ENCODE peak calls at places on chromosome 3, in eight cellular contexts. V is HCT116, F is breast epithelium, T is GM12891, J is sigmoid colon, B is vagina, Y is suprapubic skin, K is transverse colon. G is an unnamed sample.

GRCh38 chr3:48451270-48451669 is 4.7 kb downstream of the ATRIP start:
- DNase-seq in V (no peak), F (no peak), T (no peak), J (no peak), B (no peak), Y (no peak), K (no peak), G (peak)

GRCh38 chr3:114649331-114649730 is 355.5 kb downstream of the TIGIT start:
- DNase-seq in V (peak), F (no peak), T (no peak), J (no peak), B (no peak), Y (no peak), K (no peak), G (no peak)

GRCh38 chr3:188680189-188680588 is 491.6 kb upstream of the TPRG1 start:
- DNase-seq in V (no peak), F (no peak), T (no peak), J (no peak), B (no peak), Y (no peak), K (no peak), G (no peak)

GRCh38 chr3:79015854-79016253 is 751.9 kb downstream of the ROBO1 start:
- DNase-seq in V (no peak), F (no peak), T (no peak), J (no peak), B (no peak), Y (no peak), K (no peak), G (no peak)

GRCh38 chr3:180252683-180253082 is 215.9 kb upstream of the PEX5L start:
- DNase-seq in V (no peak), F (no peak), T (no peak), J (no peak), B (no peak), Y (no peak), K (no peak), G (no peak)

GRCh38 chr3:72390841-72391240 is 457.4 kb downstream of the SHQ1 start:
- DNase-seq in V (no peak), F (no peak), T (no peak), J (no peak), B (no peak), Y (no peak), K (no peak), G (no peak)

GRCh38 chr3:161854232-161854771 is 357.7 kb downstream of the OTOL1 start:
- DNase-seq in V (peak), F (no peak), T (peak), J (no peak), B (no peak), Y (no peak), K (peak), G (no peak)

GRCh38 chr3:112017081-112017480 is 17.5 kb upstream of the TMPRSS7 start:
- DNase-seq in V (no peak), F (no peak), T (no peak), J (no peak), B (no peak), Y (no peak), K (no peak), G (no peak)

GRCh38 chr3:65098400-65098799 is 410.6 kb upstream of the ADAMTS9 start:
- DNase-seq in V (no peak), F (no peak), T (no peak), J (no peak), B (no peak), Y (no peak), K (no peak), G (no peak)

GRCh38 chr3:119781330-119782198 is at the start of gene NR1I2:
- DNase-seq in V (no peak), F (no peak), T (no peak), J (no peak), B (no peak), Y (no peak), K (peak), G (no peak)

GRCh38 chr3:53591646-53592045 is 97.2 kb downstream of the CACNA1D start:
- DNase-seq in V (no peak), F (no peak), T (no peak), J (no peak), B (peak), Y (no peak), K (no peak), G (no peak)
- TF ChIP-seq POLR2AphosphoS5 in V (no peak), F (no peak), T (no peak), J (no peak), B (no peak), Y (no peak), K (no peak), G (no peak)

GRCh38 chr3:169966086-169966950 is at the start of gene SEC62:
- DNase-seq in V (peak), F (peak), T (peak), J (peak), B (no peak), Y (peak), K (peak), G (peak)
- TF ChIP-seq POLR2A in V (peak), F (peak), T (no peak), J (peak), B (peak), Y (peak), K (peak), G (peak)

DNA sequence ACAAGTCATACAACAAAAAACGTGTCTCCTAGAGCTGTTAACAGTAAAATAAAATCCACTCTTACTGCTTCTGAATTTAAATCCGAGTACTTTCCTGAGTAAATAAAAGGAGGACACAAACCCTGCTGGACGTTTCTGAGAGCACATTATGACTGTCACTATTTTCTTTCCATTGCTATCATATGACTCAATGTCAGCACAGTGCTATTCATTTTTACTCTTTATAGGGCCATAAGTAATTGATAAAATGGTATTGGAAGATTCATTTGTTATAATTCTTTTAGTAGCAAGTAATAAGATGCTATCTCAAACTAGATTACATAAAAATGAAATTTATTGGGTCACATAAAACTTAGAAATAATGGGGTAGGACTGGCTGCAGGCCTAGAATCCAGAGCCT is 68.6 kb downstream of the ALCAM start:
- DNase-seq in V (no peak), F (no peak), T (no peak), J (no peak), B (no peak), Y (no peak), K (no peak), G (no peak)
- TF ChIP-seq POLR2AphosphoS5 in V (no peak), F (no peak), T (no peak), J (no peak), B (no peak), Y (no peak), K (no peak), G (no peak)

GRCh38 chr3:178968996-178969700 is 102.5 kb downstream of the ZMAT3 start:
- DNase-seq in V (no peak), F (no peak), T (no peak), J (no peak), B (no peak), Y (no peak), K (no peak), G (no peak)
- TF ChIP-seq POLR2A in V (no peak), F (no peak), T (no peak), J (no peak), B (no peak), Y (no peak), K (no peak), G (no peak)

GRCh38 chr3:184751204-184751809 is 39.4 kb upstream of the MAGEF1 start:
- DNase-seq in V (no peak), F (no peak), T (no peak), J (no peak), B (no peak), Y (no peak), K (no peak), G (peak)
- TF ChIP-seq POLR2AphosphoS5 in V (no peak), F (no peak), T (no peak), J (no peak), B (no peak), Y (no peak), K (no peak), G (no peak)